ENCODE peak calls at places on chromosomes 1 and 21, in seven cellular contexts. F is neuronal stem cell, D is trophoblast cell, J is IMR-90, C is H9, A is mesenchymal stem cell, K is H1. G is an unnamed sample.

GRCh38 chr1:119045091-119045746 is 57.1 kb upstream of the TBX15 start:
- DNase-seq in F (no peak), D (no peak), J (no peak), C (no peak), A (no peak), K (no peak), G (no peak)

GRCh38 chr21:41605178-41605933 is 97.4 kb upstream of the TMPRSS2 start:
- DNase-seq in F (no peak), D (no peak), J (no peak), C (no peak), A (no peak), K (no peak), G (no peak)

GRCh38 chr1:94790246-94790645 is 29.9 kb upstream of the SLC44A3 start:
- DNase-seq in F (no peak), D (no peak), J (peak), C (no peak), A (peak), K (no peak), G (no peak)

GRCh38 chr1:207797229-207797973 is 45.5 kb downstream of the CD46 start:
- DNase-seq in F (peak), D (peak), J (peak), C (peak), A (peak), K (peak), G (peak)

GRCh38 chr1:81432089-81432488 is 368.6 kb upstream of the ADGRL2 start:
- DNase-seq in F (no peak), D (no peak), J (no peak), C (no peak), A (peak), K (no peak), G (no peak)

GRCh38 chr1:67004176-67004575 is 49.8 kb downstream of the SLC35D1 start:
- DNase-seq in F (no peak), D (no peak), J (peak), C (no peak), A (no peak), K (no peak), G (no peak)

GRCh38 chr1:209134001-209134400 is 449.5 kb upstream of the CAMK1G start:
- DNase-seq in F (no peak), D (no peak), J (no peak), C (no peak), A (no peak), K (no peak), G (no peak)

GRCh38 chr1:156082111-156083091 is at the start of gene MEX3A:
- DNase-seq in F (peak), D (peak), J (peak), C (peak), A (peak), K (peak), G (peak)

GRCh38 chr21:39385299-39386145 is 36.6 kb upstream of the HMGN1 start:
- DNase-seq in F (no peak), D (peak), J (peak), C (no peak), A (no peak), K (no peak), G (no peak)

GRCh38 chr1:200082329-200082728 is 54.8 kb downstream of the NR5A2 start:
- DNase-seq in F (no peak), D (no peak), J (peak), C (no peak), A (no peak), K (no peak), G (no peak)

GRCh38 chr1:115782571-115783281 is 14.2 kb upstream of the CASQ2 start:
- DNase-seq in F (no peak), D (peak), J (peak), C (no peak), A (peak), K (no peak), G (peak)

GRCh38 chr1:167492509-167492910 is 25.8 kb downstream of the CD247 start:
- DNase-seq in F (no peak), D (no peak), J (no peak), C (no peak), A (no peak), K (no peak), G (peak)

GRCh38 chr1:156465747-156466365 is 34.7 kb downstream of the MEF2D start:
- DNase-seq in F (no peak), D (no peak), J (no peak), C (peak), A (no peak), K (no peak), G (no peak)

GRCh38 chr21:34885636-34886553 is 163.2 kb downstream of the RUNX1 start:
- DNase-seq in F (no peak), D (no peak), J (no peak), C (peak), A (peak), K (no peak), G (peak)

GRCh38 chr1:10722803-10723202 is 73.6 kb downstream of the CASZ1 start:
- DNase-seq in F (no peak), D (no peak), J (no peak), C (no peak), A (no peak), K (no peak), G (no peak)

GRCh38 chr1:12490547-12491142 is 127.4 kb downstream of the DHRS3 start:
- DNase-seq in F (no peak), D (no peak), J (no peak), C (no peak), A (no peak), K (no peak), G (peak)

GRCh38 chr1:170664828-170665617 is 1.1 kb downstream of the PRRX1 start:
- DNase-seq in F (no peak), D (no peak), J (peak), C (peak), A (peak), K (no peak), G (peak)

DNA sequence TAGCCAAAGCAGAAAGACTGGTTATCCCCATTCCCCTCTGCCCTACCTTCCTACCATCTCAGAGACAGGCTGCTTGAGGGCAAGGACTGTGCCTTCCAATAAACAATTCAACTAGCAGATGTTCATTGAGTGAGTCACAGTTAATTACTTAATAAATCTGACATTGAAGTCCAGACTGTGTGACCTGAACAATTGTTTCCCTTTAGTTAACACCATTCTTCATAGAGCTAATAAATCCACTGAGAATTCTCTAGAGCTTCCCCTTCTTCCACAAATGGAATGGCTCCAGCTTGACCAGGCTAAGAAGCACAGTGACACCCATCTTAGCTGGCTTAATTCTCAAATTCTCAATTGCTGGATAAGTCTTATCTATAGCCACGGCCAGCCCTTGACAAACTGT is 61.9 kb upstream of the GJA5 start:
- DNase-seq in F (no peak), D (peak), J (no peak), C (no peak), A (no peak), K (no peak), G (no peak)
- H4K8ac ChIP-seq in F (no peak), D (no peak), J (no peak), C (no peak), A (no peak), K (no peak), G (no peak)

GRCh38 chr1:70204139-70204538 is 1.2 kb downstream of the LRRC40 start:
- DNase-seq in F (no peak), D (no peak), J (no peak), C (no peak), A (no peak), K (no peak), G (no peak)
- H3K9ac ChIP-seq in F (no peak), D (no peak), J (no peak), C (no peak), A (peak), K (no peak), G (no peak)

DNA sequence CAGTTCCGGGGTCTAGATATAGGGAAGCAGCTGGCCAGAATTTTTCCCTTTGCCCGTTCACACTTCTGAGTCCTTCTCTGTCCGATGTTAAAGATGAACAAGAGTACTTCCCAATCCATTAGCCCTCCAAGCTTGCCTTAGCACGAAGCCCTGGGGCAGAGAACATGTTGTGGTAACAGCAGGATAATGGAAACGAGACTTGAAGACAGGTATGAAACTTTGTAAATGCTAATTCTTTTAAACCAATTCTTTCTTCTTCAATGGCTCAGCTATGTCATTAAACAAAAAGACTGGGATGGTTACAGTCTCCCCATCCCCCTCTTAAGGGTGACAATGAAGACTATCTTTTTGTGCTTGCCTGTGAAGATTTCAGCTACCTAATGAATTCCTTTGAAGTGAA is 218.5 kb downstream of the PLA2G4A start:
- DNase-seq in F (no peak), D (no peak), J (no peak), C (peak), A (no peak), K (peak), G (peak)
- H4K8ac ChIP-seq in F (no peak), D (no peak), J (no peak), C (no peak), A (no peak), K (no peak), G (no peak)

GRCh38 chr1:243482237-243483022 is 226.6 kb downstream of the SDCCAG8 start:
- DNase-seq in F (peak), D (peak), J (peak), C (peak), A (peak), K (no peak), G (peak)
- H3K9ac ChIP-seq in F (peak), D (no peak), J (no peak), C (no peak), A (peak), K (peak), G (peak)

GRCh38 chr21:26784974-26785373 is 60.2 kb downstream of the ADAMTS1 start:
- DNase-seq in F (no peak), D (no peak), J (no peak), C (no peak), A (no peak), K (no peak), G (no peak)
- H4K8ac ChIP-seq in F (no peak), D (no peak), J (no peak), C (no peak), A (no peak), K (no peak), G (no peak)

DNA sequence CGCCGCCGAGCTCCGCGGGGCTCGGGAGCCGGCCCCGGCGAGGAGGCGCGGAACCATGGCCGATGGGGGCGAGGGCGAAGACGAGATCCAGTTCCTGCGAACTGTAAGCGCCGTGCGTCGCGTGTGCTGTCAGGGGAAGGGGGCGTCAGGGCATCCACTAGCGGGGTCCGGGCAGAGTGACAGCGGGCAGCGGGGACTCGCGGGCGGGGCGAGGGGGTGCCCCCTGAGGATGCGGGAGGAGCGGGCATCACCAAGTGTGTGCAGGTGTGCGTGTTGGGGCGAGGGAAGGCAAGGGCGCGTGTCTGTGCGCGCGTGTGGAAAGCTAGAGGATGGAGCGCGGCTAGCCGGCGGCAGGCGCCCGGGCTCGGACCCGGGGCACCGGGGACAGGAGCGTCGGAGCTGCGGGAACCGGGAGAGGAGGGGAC is 495 bp downstream of the RYR2 start:
- DNase-seq in F (peak), D (no peak), J (no peak), C (no peak), A (no peak), K (no peak), G (no peak)
- H3K9ac ChIP-seq in F (peak), D (no peak), J (no peak), C (no peak), A (no peak), K (peak), G (peak)

GRCh38 chr21:25323356-25323949 is 283.8 kb downstream of the MRPL39 start:
- DNase-seq in F (no peak), D (no peak), J (no peak), C (no peak), A (no peak), K (no peak), G (no peak)
- H4K8ac ChIP-seq in F (no peak), D (no peak), J (no peak), C (no peak), A (no peak), K (no peak), G (no peak)